ENCODE peak calls at places on chromosomes 13 and 19, in four cellular contexts. One of them, this sample, is unnamed.

GRCh38 chr19:9945319-9945966 is 9.1 kb upstream of the OLFM2 start:
- DNase-seq in fibroblast of the conjunctiva: peak
- DNase-seq in CD8-positive, alpha-beta memory T cell: no peak
- DNase-seq in NCI-H446: no peak
- DNase-seq in this sample: peak

GRCh38 chr13:102402292-102402691 is 444 bp upstream of the FGF14 start:
- DNase-seq in fibroblast of the conjunctiva: peak
- DNase-seq in CD8-positive, alpha-beta memory T cell: peak
- DNase-seq in NCI-H446: no peak
- DNase-seq in this sample: no peak

GRCh38 chr13:112161441-112162301 is 94.7 kb downstream of the SOX1 start:
- DNase-seq in fibroblast of the conjunctiva: no peak
- DNase-seq in CD8-positive, alpha-beta memory T cell: no peak
- DNase-seq in NCI-H446: no peak
- DNase-seq in this sample: no peak

GRCh38 chr13:41854758-41855157 is 106.2 kb downstream of the VWA8 start:
- DNase-seq in fibroblast of the conjunctiva: no peak
- DNase-seq in CD8-positive, alpha-beta memory T cell: no peak
- DNase-seq in NCI-H446: no peak
- DNase-seq in this sample: no peak

GRCh38 chr13:95296326-95296939 is 4.8 kb downstream of the ABCC4 start:
- DNase-seq in fibroblast of the conjunctiva: no peak
- DNase-seq in CD8-positive, alpha-beta memory T cell: no peak
- DNase-seq in NCI-H446: no peak
- DNase-seq in this sample: no peak

GRCh38 chr19:11763611-11764010 is 3.2 kb upstream of the ZNF441 start:
- DNase-seq in fibroblast of the conjunctiva: no peak
- DNase-seq in CD8-positive, alpha-beta memory T cell: no peak
- DNase-seq in NCI-H446: no peak
- DNase-seq in this sample: no peak

GRCh38 chr19:18292460-18292809 is 11.0 kb upstream of the JUND start:
- DNase-seq in fibroblast of the conjunctiva: no peak
- DNase-seq in CD8-positive, alpha-beta memory T cell: no peak
- DNase-seq in NCI-H446: no peak
- DNase-seq in this sample: no peak

GRCh38 chr13:98571955-98572662 is 4.8 kb downstream of the STK24 start:
- DNase-seq in fibroblast of the conjunctiva: peak
- DNase-seq in CD8-positive, alpha-beta memory T cell: no peak
- DNase-seq in NCI-H446: no peak
- DNase-seq in this sample: peak

GRCh38 chr13:21966014-21966413 is 295.1 kb downstream of the FGF9 start:
- DNase-seq in fibroblast of the conjunctiva: no peak
- DNase-seq in CD8-positive, alpha-beta memory T cell: no peak
- DNase-seq in NCI-H446: no peak
- DNase-seq in this sample: no peak

GRCh38 chr13:108560092-108560491 is 69.3 kb upstream of the MYO16 start:
- DNase-seq in fibroblast of the conjunctiva: no peak
- DNase-seq in CD8-positive, alpha-beta memory T cell: no peak
- DNase-seq in NCI-H446: no peak
- DNase-seq in this sample: no peak

GRCh38 chr13:69912576-69913074 is 195.0 kb upstream of the ATXN8OS start:
- DNase-seq in fibroblast of the conjunctiva: no peak
- DNase-seq in CD8-positive, alpha-beta memory T cell: no peak
- DNase-seq in NCI-H446: no peak
- DNase-seq in this sample: no peak

GRCh38 chr19:6925801-6926751 is 38.7 kb downstream of the ADGRE1 start:
- DNase-seq in fibroblast of the conjunctiva: no peak
- DNase-seq in CD8-positive, alpha-beta memory T cell: no peak
- DNase-seq in NCI-H446: no peak
- DNase-seq in this sample: peak

GRCh38 chr13:62061751-62062150 is 646.1 kb upstream of the PCDH20 start:
- DNase-seq in fibroblast of the conjunctiva: no peak
- DNase-seq in CD8-positive, alpha-beta memory T cell: no peak
- DNase-seq in NCI-H446: no peak
- DNase-seq in this sample: no peak

GRCh38 chr13:102970542-102970941 is 95.7 kb downstream of the SLC10A2 start:
- DNase-seq in fibroblast of the conjunctiva: no peak
- DNase-seq in CD8-positive, alpha-beta memory T cell: no peak
- DNase-seq in NCI-H446: no peak
- DNase-seq in this sample: no peak

GRCh38 chr13:94641432-94641941 is 39.8 kb downstream of the GPR180 start:
- DNase-seq in fibroblast of the conjunctiva: peak
- DNase-seq in CD8-positive, alpha-beta memory T cell: no peak
- DNase-seq in NCI-H446: no peak
- DNase-seq in this sample: peak

GRCh38 chr19:57302020-57302465 is 18.2 kb upstream of the ZNF543 start:
- DNase-seq in fibroblast of the conjunctiva: peak
- DNase-seq in CD8-positive, alpha-beta memory T cell: no peak
- DNase-seq in NCI-H446: no peak
- DNase-seq in this sample: peak

GRCh38 chr13:28459911-28460310 is 35.0 kb downstream of the FLT1 start:
- DNase-seq in fibroblast of the conjunctiva: no peak
- DNase-seq in CD8-positive, alpha-beta memory T cell: no peak
- DNase-seq in NCI-H446: no peak
- DNase-seq in this sample: no peak